ENCODE peak calls at places on chromosome 6, in four cellular contexts. One of them, this sample, is unnamed.

GRCh38 chr6:33744895-33745546 is 1.7 kb downstream of the IP6K3 start:
- DNase-seq in cardiac fibroblast: no peak
- DNase-seq in AG09309: no peak
- DNase-seq in cardiac muscle cell: no peak
- DNase-seq in this sample: no peak

GRCh38 chr6:114558153-114558552 is 215.3 kb upstream of the HS3ST5 start:
- DNase-seq in AG09309: no peak
- DNase-seq in cardiac muscle cell: peak; percentile 32
- DNase-seq in cardiac fibroblast: no peak
- DNase-seq in this sample: no peak

GRCh38 chr6:108796875-108797274 is 51.3 kb upstream of the ARMC2 start:
- DNase-seq in AG09309: no peak
- DNase-seq in cardiac fibroblast: no peak
- DNase-seq in cardiac muscle cell: no peak
- DNase-seq in this sample: no peak

GRCh38 chr6:90192857-90193256 is 103.8 kb downstream of the BACH2 start:
- DNase-seq in cardiac muscle cell: no peak
- DNase-seq in AG09309: no peak
- DNase-seq in cardiac fibroblast: no peak
- DNase-seq in this sample: no peak

GRCh38 chr6:70124882-70125535 is 177.9 kb downstream of the COL9A1 start:
- DNase-seq in AG09309: no peak
- DNase-seq in cardiac muscle cell: no peak
- DNase-seq in cardiac fibroblast: peak; percentile 21
- DNase-seq in this sample: no peak

GRCh38 chr6:26268659-26269402 is 96.2 kb upstream of the BTN3A2 start:
- DNase-seq in AG09309: no peak
- DNase-seq in cardiac muscle cell: no peak
- DNase-seq in cardiac fibroblast: peak; percentile 41
- DNase-seq in this sample: no peak

GRCh38 chr6:136012948-136013347 is 161.4 kb downstream of the PDE7B start:
- DNase-seq in AG09309: no peak
- DNase-seq in cardiac fibroblast: peak; percentile 24
- DNase-seq in cardiac muscle cell: no peak
- DNase-seq in this sample: no peak

GRCh38 chr6:166737231-166737630 is 110.2 kb upstream of the RPS6KA2 start:
- DNase-seq in cardiac muscle cell: no peak
- DNase-seq in AG09309: no peak
- DNase-seq in cardiac fibroblast: no peak
- DNase-seq in this sample: no peak

GRCh38 chr6:168865-169455 is 123.3 kb upstream of the DUSP22 start:
- DNase-seq in cardiac fibroblast: peak; percentile 66
- DNase-seq in cardiac muscle cell: peak; percentile 57
- DNase-seq in AG09309: peak; percentile 23
- DNase-seq in this sample: no peak

GRCh38 chr6:16544006-16544405 is 217.3 kb downstream of the ATXN1 start:
- DNase-seq in cardiac fibroblast: peak; percentile 77
- DNase-seq in AG09309: peak; percentile 43
- DNase-seq in cardiac muscle cell: peak; percentile 69
- DNase-seq in this sample: peak; percentile 23

GRCh38 chr6:35967059-35967769 is 46.3 kb upstream of the SRPK1 start:
- DNase-seq in cardiac fibroblast: no peak
- DNase-seq in AG09309: no peak
- DNase-seq in cardiac muscle cell: no peak
- DNase-seq in this sample: no peak

GRCh38 chr6:91480397-91480796 is 893.5 kb upstream of the MAP3K7 start:
- DNase-seq in cardiac fibroblast: no peak
- DNase-seq in AG09309: no peak
- DNase-seq in cardiac muscle cell: no peak
- DNase-seq in this sample: no peak

GRCh38 chr6:57177545-57178225 is 5.6 kb downstream of the BAG2 start:
- DNase-seq in cardiac muscle cell: peak; percentile 11
- DNase-seq in cardiac fibroblast: peak; percentile 82
- DNase-seq in AG09309: no peak
- DNase-seq in this sample: no peak

GRCh38 chr6:119226089-119226488 is 123.5 kb downstream of the MAN1A1 start:
- DNase-seq in cardiac muscle cell: peak; percentile 3
- DNase-seq in AG09309: no peak
- DNase-seq in cardiac fibroblast: no peak
- DNase-seq in this sample: no peak

GRCh38 chr6:53349209-53349693 is 501 bp upstream of the ELOVL5 start:
- DNase-seq in AG09309: no peak
- DNase-seq in cardiac muscle cell: no peak
- DNase-seq in cardiac fibroblast: no peak
- DNase-seq in this sample: no peak

GRCh38 chr6:46376562-46376969 is 114.7 kb downstream of the RCAN2 start:
- DNase-seq in AG09309: no peak
- DNase-seq in cardiac muscle cell: no peak
- DNase-seq in cardiac fibroblast: no peak
- DNase-seq in this sample: no peak

GRCh38 chr6:26026833-26027490 is 60.3 kb upstream of the HFE start:
- DNase-seq in cardiac fibroblast: peak; percentile 97
- DNase-seq in cardiac muscle cell: peak; percentile 86
- DNase-seq in AG09309: peak; percentile 76
- DNase-seq in this sample: peak; percentile 76

GRCh38 chr6:125546827-125547226 is 202.6 kb upstream of the HEY2 start:
- DNase-seq in cardiac muscle cell: no peak
- DNase-seq in cardiac fibroblast: peak; percentile 13
- DNase-seq in AG09309: no peak
- DNase-seq in this sample: no peak

GRCh38 chr6:125519367-125519766 is 217.6 kb upstream of the HDDC2 start:
- DNase-seq in cardiac muscle cell: no peak
- DNase-seq in AG09309: no peak
- DNase-seq in cardiac fibroblast: no peak
- DNase-seq in this sample: no peak

GRCh38 chr6:52420668-52421358 is 671 bp downstream of the EFHC1 start:
- DNase-seq in cardiac fibroblast: peak; percentile 48
- DNase-seq in AG09309: no peak
- DNase-seq in cardiac muscle cell: peak; percentile 41
- DNase-seq in this sample: peak; percentile 23

GRCh38 chr6:3977875-3978711 is 100.8 kb downstream of the FAM217A start:
- DNase-seq in cardiac fibroblast: peak; percentile 92
- DNase-seq in AG09309: peak; percentile 65
- DNase-seq in cardiac muscle cell: peak; percentile 28
- DNase-seq in this sample: no peak

GRCh38 chr6:160573943-160574342 is 90.1 kb downstream of the LPA start:
- DNase-seq in cardiac fibroblast: no peak
- DNase-seq in AG09309: no peak
- DNase-seq in cardiac muscle cell: no peak
- DNase-seq in this sample: no peak

GRCh38 chr6:85678602-85679444 is 36.1 kb upstream of the SYNCRIP start:
- DNase-seq in cardiac fibroblast: peak; percentile 99
- DNase-seq in cardiac muscle cell: peak; percentile 98
- DNase-seq in AG09309: peak; percentile 96
- DNase-seq in this sample: peak; percentile 99

GRCh38 chr6:85676086-85676729 is 33.5 kb upstream of the SYNCRIP start:
- DNase-seq in cardiac fibroblast: peak; percentile 49
- DNase-seq in AG09309: no peak
- DNase-seq in cardiac muscle cell: no peak
- DNase-seq in this sample: no peak

GRCh38 chr6:85675030-85675819 is 32.5 kb upstream of the SYNCRIP start:
- DNase-seq in AG09309: no peak
- DNase-seq in cardiac muscle cell: no peak
- DNase-seq in cardiac fibroblast: peak; percentile 49
- DNase-seq in this sample: no peak

GRCh38 chr6:85678000-85678601 is 35.4 kb upstream of the SYNCRIP start:
- DNase-seq in cardiac muscle cell: no peak
- DNase-seq in AG09309: no peak
- DNase-seq in cardiac fibroblast: no peak
- DNase-seq in this sample: no peak

GRCh38 chr6:85677243-85677956 is 34.7 kb upstream of the SYNCRIP start:
- DNase-seq in AG09309: no peak
- DNase-seq in cardiac fibroblast: peak; percentile 51
- DNase-seq in cardiac muscle cell: no peak
- DNase-seq in this sample: no peak
- TF ChIP-seq CTCF in AG09309: no peak
- TF ChIP-seq CTCF in cardiac fibroblast: no peak
- TF ChIP-seq CTCF in cardiac muscle cell: peak; percentile 28
- TF ChIP-seq CTCF in this sample: peak; percentile 47

GRCh38 chr6:116881236-116881635 is 4.2 kb downstream of the RFX6 start:
- DNase-seq in cardiac muscle cell: no peak
- DNase-seq in cardiac fibroblast: no peak
- DNase-seq in AG09309: no peak
- DNase-seq in this sample: no peak
- TF ChIP-seq CTCF in cardiac muscle cell: no peak
- TF ChIP-seq CTCF in cardiac fibroblast: no peak
- TF ChIP-seq CTCF in AG09309: no peak
- TF ChIP-seq CTCF in this sample: peak; percentile 52

GRCh38 chr6:30238178-30238795 is 25.1 kb upstream of the TRIM26 start:
- DNase-seq in cardiac fibroblast: peak; percentile 40
- DNase-seq in AG09309: no peak
- DNase-seq in cardiac muscle cell: no peak
- DNase-seq in this sample: no peak
- TF ChIP-seq CTCF in cardiac fibroblast: peak; percentile 62
- TF ChIP-seq CTCF in AG09309: peak; percentile 44
- TF ChIP-seq CTCF in cardiac muscle cell: peak; percentile 40
- TF ChIP-seq CTCF in this sample: peak; percentile 45

GRCh38 chr6:97501875-97502274 is 218.9 kb upstream of the MMS22L start:
- DNase-seq in cardiac muscle cell: peak; percentile 14
- DNase-seq in AG09309: no peak
- DNase-seq in cardiac fibroblast: no peak
- DNase-seq in this sample: no peak
- TF ChIP-seq CTCF in cardiac muscle cell: no peak
- TF ChIP-seq CTCF in AG09309: no peak
- TF ChIP-seq CTCF in cardiac fibroblast: no peak
- TF ChIP-seq CTCF in this sample: no peak

GRCh38 chr6:44253307-44254101 is 3.8 kb downstream of the SLC35B2 start:
- DNase-seq in cardiac muscle cell: peak; percentile 65
- DNase-seq in AG09309: no peak
- DNase-seq in cardiac fibroblast: peak; percentile 39
- DNase-seq in this sample: peak; percentile 57
- TF ChIP-seq CTCF in cardiac muscle cell: peak; percentile 56
- TF ChIP-seq CTCF in AG09309: peak; percentile 53
- TF ChIP-seq CTCF in cardiac fibroblast: peak; percentile 43
- TF ChIP-seq CTCF in this sample: peak; percentile 65

This sample was measured in neural crest cell.